ENCODE peak calls at places on chromosomes 12 and 14, in six cellular contexts. One of them, this sample, is unnamed.

GRCh38 chr12:79223761-79224160 is 359.2 kb downstream of the SYT1 start:
- DNase-seq in hypothalamus: no peak
- DNase-seq in central memory CD4-positive, alpha-beta T cell: no peak
- DNase-seq in GM12865: no peak
- DNase-seq in breast epithelium: no peak
- DNase-seq in spleen: no peak
- DNase-seq in this sample: no peak

GRCh38 chr12:40222247-40222646 is 2.5 kb upstream of the LRRK2 start:
- DNase-seq in breast epithelium: no peak
- DNase-seq in spleen: no peak
- DNase-seq in central memory CD4-positive, alpha-beta T cell: no peak
- DNase-seq in GM12865: no peak
- DNase-seq in hypothalamus: no peak
- DNase-seq in this sample: no peak

GRCh38 chr14:36975834-36976233 is 196.6 kb downstream of the SLC25A21 start:
- DNase-seq in breast epithelium: no peak
- DNase-seq in spleen: no peak
- DNase-seq in hypothalamus: no peak
- DNase-seq in GM12865: no peak
- DNase-seq in central memory CD4-positive, alpha-beta T cell: no peak
- DNase-seq in this sample: no peak

GRCh38 chr14:31205681-31206535 is 1.7 kb downstream of the HECTD1 start:
- DNase-seq in spleen: no peak
- DNase-seq in breast epithelium: no peak
- DNase-seq in central memory CD4-positive, alpha-beta T cell: no peak
- DNase-seq in GM12865: peak; percentile 24
- DNase-seq in hypothalamus: no peak
- DNase-seq in this sample: no peak

GRCh38 chr12:61667676-61668075 is 592.5 kb upstream of the USP15 start:
- DNase-seq in hypothalamus: no peak
- DNase-seq in spleen: no peak
- DNase-seq in breast epithelium: no peak
- DNase-seq in GM12865: no peak
- DNase-seq in central memory CD4-positive, alpha-beta T cell: no peak
- DNase-seq in this sample: no peak

GRCh38 chr14:103031956-103032355 is 25.4 kb downstream of the CDC42BPB start:
- DNase-seq in GM12865: no peak
- DNase-seq in spleen: peak; percentile 49
- DNase-seq in hypothalamus: no peak
- DNase-seq in central memory CD4-positive, alpha-beta T cell: no peak
- DNase-seq in breast epithelium: no peak
- DNase-seq in this sample: no peak

GRCh38 chr14:72613196-72613974 is 280.5 kb downstream of the DPF3 start:
- DNase-seq in central memory CD4-positive, alpha-beta T cell: no peak
- DNase-seq in breast epithelium: no peak
- DNase-seq in hypothalamus: no peak
- DNase-seq in GM12865: no peak
- DNase-seq in spleen: peak; percentile 86
- DNase-seq in this sample: peak; percentile 60

GRCh38 chr12:69239922-69240624 is 704 bp downstream of the CPSF6 start:
- DNase-seq in spleen: peak; percentile 92
- DNase-seq in hypothalamus: no peak
- DNase-seq in breast epithelium: peak; percentile 39
- DNase-seq in GM12865: peak; percentile 58
- DNase-seq in central memory CD4-positive, alpha-beta T cell: peak; percentile 48
- DNase-seq in this sample: peak; percentile 30

GRCh38 chr14:102554835-102555819 is 37.3 kb upstream of the RCOR1 start:
- DNase-seq in breast epithelium: no peak
- DNase-seq in hypothalamus: no peak
- DNase-seq in spleen: peak; percentile 91
- DNase-seq in central memory CD4-positive, alpha-beta T cell: peak; percentile 62
- DNase-seq in GM12865: peak; percentile 57
- DNase-seq in this sample: peak; percentile 13

GRCh38 chr14:32611752-32612151 is 282.7 kb downstream of the AKAP6 start:
- DNase-seq in breast epithelium: no peak
- DNase-seq in hypothalamus: no peak
- DNase-seq in spleen: no peak
- DNase-seq in GM12865: no peak
- DNase-seq in central memory CD4-positive, alpha-beta T cell: no peak
- DNase-seq in this sample: no peak

GRCh38 chr14:105050551-105050897 is 14.7 kb downstream of the GPR132 start:
- DNase-seq in hypothalamus: no peak
- DNase-seq in central memory CD4-positive, alpha-beta T cell: no peak
- DNase-seq in breast epithelium: peak; percentile 29
- DNase-seq in spleen: peak; percentile 74
- DNase-seq in GM12865: no peak
- DNase-seq in this sample: no peak

GRCh38 chr14:104659146-104659545 is 30.3 kb upstream of the INF2 start:
- DNase-seq in hypothalamus: no peak
- DNase-seq in central memory CD4-positive, alpha-beta T cell: no peak
- DNase-seq in GM12865: no peak
- DNase-seq in breast epithelium: no peak
- DNase-seq in spleen: peak; percentile 76
- DNase-seq in this sample: no peak

GRCh38 chr14:55430024-55430690 is 10.3 kb downstream of the TBPL2 start:
- DNase-seq in breast epithelium: no peak
- DNase-seq in GM12865: peak; percentile 81
- DNase-seq in spleen: no peak
- DNase-seq in hypothalamus: no peak
- DNase-seq in central memory CD4-positive, alpha-beta T cell: peak; percentile 64
- DNase-seq in this sample: no peak